ENCODE peak calls at places on chromosomes 1 and 21, in ten cellular contexts. G, T, H, X, Z, P, D, K, C and R are unnamed samples.

GRCh38 chr1:119731060-119731459 is 19.3 kb downstream of the PHGDH start:
- ATAC-seq in G (no peak), T (no peak), H (peak; percentile 36), X (peak; percentile 19), Z (peak; percentile 52), P (no peak), D (no peak), K (no peak), C (no peak), R (no peak)

GRCh38 chr1:210201671-210202070 is 30.9 kb upstream of the SERTAD4 start:
- ATAC-seq in G (no peak), T (no peak), H (no peak), X (no peak), Z (no peak), P (no peak), D (no peak), K (peak; percentile 42), C (no peak), R (no peak)

GRCh38 chr1:231919269-231919886 is 292.8 kb downstream of the DISC1 start:
- ATAC-seq in G (no peak), T (no peak), H (no peak), X (no peak), Z (no peak), P (peak; percentile 75), D (peak; percentile 79), K (no peak), C (no peak), R (no peak)

GRCh38 chr1:14968251-14968812 is 185.2 kb upstream of the TMEM51 start:
- ATAC-seq in G (peak; percentile 91), T (peak; percentile 43), H (peak; percentile 24), X (peak; percentile 93), Z (no peak), P (peak; percentile 90), D (peak; percentile 84), K (peak; percentile 92), C (no peak), R (peak; percentile 89)

GRCh38 chr21:37886726-37887309 is 29.4 kb downstream of the KCNJ6 start:
- ATAC-seq in G (no peak), T (no peak), H (no peak), X (no peak), Z (no peak), P (no peak), D (no peak), K (no peak), C (no peak), R (no peak)

GRCh38 chr1:158003409-158003805 is 10.0 kb downstream of the KIRREL1 start:
- ATAC-seq in G (no peak), T (no peak), H (no peak), X (peak; percentile 60), Z (no peak), P (no peak), D (no peak), K (peak; percentile 22), C (no peak), R (no peak)

GRCh38 chr1:24111264-24111997 is 504 bp downstream of the MYOM3 start:
- ATAC-seq in G (no peak), T (no peak), H (no peak), X (peak; percentile 6), Z (no peak), P (peak; percentile 21), D (peak; percentile 11), K (no peak), C (no peak), R (peak; percentile 37)

GRCh38 chr1:90314533-90314932 is 319.6 kb downstream of the ZNF326 start:
- ATAC-seq in G (no peak), T (no peak), H (no peak), X (no peak), Z (no peak), P (no peak), D (no peak), K (no peak), C (no peak), R (no peak)

GRCh38 chr1:159014003-159014571 is 4.4 kb downstream of the IFI16 start:
- ATAC-seq in G (no peak), T (no peak), H (no peak), X (no peak), Z (no peak), P (no peak), D (no peak), K (no peak), C (no peak), R (no peak)

GRCh38 chr1:192809286-192810252 is 730 bp downstream of the RGS2 start:
- ATAC-seq in G (peak; percentile 30), T (peak; percentile 5), H (no peak), X (peak; percentile 31), Z (peak; percentile 7), P (peak; percentile 19), D (peak; percentile 29), K (peak; percentile 24), C (no peak), R (peak; percentile 1)

GRCh38 chr1:66769512-66770229 is 17.4 kb downstream of the DYNLT5 start:
- ATAC-seq in G (no peak), T (no peak), H (no peak), X (no peak), Z (no peak), P (no peak), D (no peak), K (peak; percentile 21), C (no peak), R (no peak)

GRCh38 chr1:179298952-179299351 is 5.4 kb downstream of the SOAT1 start:
- ATAC-seq in G (no peak), T (no peak), H (no peak), X (no peak), Z (no peak), P (no peak), D (no peak), K (no peak), C (no peak), R (no peak)

GRCh38 chr1:213796525-213796924 is 191.2 kb upstream of the PROX1 start:
- ATAC-seq in G (no peak), T (no peak), H (no peak), X (no peak), Z (no peak), P (no peak), D (no peak), K (no peak), C (no peak), R (no peak)

GRCh38 chr21:31370893-31371652 is 27.0 kb upstream of the TIAM1 start:
- ATAC-seq in G (peak; percentile 50), T (no peak), H (no peak), X (no peak), Z (no peak), P (peak; percentile 72), D (peak; percentile 87), K (peak; percentile 72), C (no peak), R (peak; percentile 57)

GRCh38 chr1:36643391-36644270 is 160.9 kb upstream of the CSF3R start:
- ATAC-seq in G (no peak), T (no peak), H (no peak), X (no peak), Z (no peak), P (no peak), D (no peak), K (no peak), C (no peak), R (no peak)

GRCh38 chr1:106910798-106911197 is 145.7 kb upstream of the PRMT6 start:
- ATAC-seq in G (no peak), T (no peak), H (no peak), X (peak; percentile 34), Z (no peak), P (no peak), D (no peak), K (no peak), C (no peak), R (no peak)

GRCh38 chr1:109912214-109912861 is 1.7 kb downstream of the CSF1 start:
- ATAC-seq in G (peak; percentile 11), T (no peak), H (no peak), X (no peak), Z (no peak), P (no peak), D (no peak), K (peak; percentile 20), C (no peak), R (no peak)

GRCh38 chr1:1354271-1355247 is 3.8 kb downstream of the MXRA8 start:
- ATAC-seq in G (no peak), T (peak; percentile 2), H (no peak), X (no peak), Z (no peak), P (no peak), D (no peak), K (no peak), C (no peak), R (no peak)

GRCh38 chr1:156691665-156692408 is 13.5 kb downstream of the CRABP2 start:
- ATAC-seq in G (peak; percentile 39), T (no peak), H (no peak), X (peak; percentile 76), Z (no peak), P (no peak), D (no peak), K (peak; percentile 6), C (peak; percentile 23), R (no peak)
- TF ChIP-seq CTCF in G (no peak), T (no peak), H (no peak), X (no peak), Z (no peak), P (no peak), D (no peak), K (peak; percentile 6), C (no peak), R (no peak)

DNA sequence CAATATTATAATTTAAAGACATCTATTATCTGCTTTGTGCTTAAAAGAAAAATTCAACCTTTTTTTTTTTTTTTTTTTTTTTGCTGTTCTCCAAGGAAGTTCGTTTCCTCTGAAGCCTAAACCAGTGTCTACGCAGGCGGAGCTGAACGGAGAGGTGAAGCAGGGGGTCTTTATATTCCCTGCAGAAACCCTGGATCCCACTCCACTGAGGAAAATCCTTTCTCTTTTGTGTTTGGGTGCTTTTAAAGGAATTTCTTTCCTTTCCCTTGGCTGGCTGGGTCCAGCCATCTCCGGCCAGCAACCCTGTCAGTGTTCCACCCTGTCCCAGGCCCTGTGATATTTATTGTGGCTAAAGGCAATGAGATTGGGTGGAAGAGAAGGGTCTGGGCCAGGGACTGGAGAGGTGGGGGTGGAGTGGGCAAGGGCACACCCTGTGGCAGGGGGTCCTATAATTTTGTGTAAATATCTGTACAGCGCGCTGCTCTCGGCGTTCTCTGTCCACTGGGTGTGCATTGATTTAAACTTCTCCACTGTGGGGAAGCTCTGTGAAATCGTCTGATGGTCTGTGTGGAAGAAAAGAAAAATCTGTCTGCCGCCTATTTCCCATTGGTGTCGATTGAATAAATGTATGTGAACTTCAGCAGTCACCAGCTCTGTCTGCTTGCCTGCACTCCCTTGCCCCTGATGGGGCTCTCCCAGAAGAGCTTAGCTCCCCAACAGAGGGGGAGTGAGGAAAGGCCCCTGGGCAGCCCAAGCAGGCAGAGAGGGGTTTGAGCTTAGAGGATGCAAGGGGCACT is 2.4 kb downstream of the FOXD2 start:
- ATAC-seq in G (no peak), T (no peak), H (no peak), X (no peak), Z (no peak), P (no peak), D (no peak), K (no peak), C (no peak), R (no peak)
- H3K27me3 ChIP-seq in G (peaks cover 45% of the 10 kb centered on the region), T (peaks cover 19% of the 10 kb centered on the region), H (peaks cover 8% of the 10 kb centered on the region), X (peaks cover 75% of the 10 kb centered on the region), Z (no peaks in the 10 kb centered on the region), P (peaks cover 79% of the 10 kb centered on the region), D (peaks cover 94% of the 10 kb centered on the region), K (peaks cover 71% of the 10 kb centered on the region), C (peaks cover 8% of the 10 kb centered on the region), R (peaks cover 99% of the 10 kb centered on the region)

GRCh38 chr1:156616463-156616862 is 2.8 kb upstream of the HAPLN2 start:
- ATAC-seq in G (no peak), T (peak; percentile 71), H (no peak), X (no peak), Z (peak; percentile 37), P (peak; percentile 84), D (peak; percentile 90), K (peak; percentile 42), C (peak; percentile 75), R (peak; percentile 65)
- TF ChIP-seq CTCF in G (no peak), T (no peak), H (no peak), X (no peak), Z (no peak), P (no peak), D (no peak), K (peak; percentile 2), C (no peak), R (no peak)

GRCh38 chr1:165375623-165376022 is 19.1 kb upstream of the LMX1A start:
- ATAC-seq in G (no peak), T (no peak), H (no peak), X (no peak), Z (no peak), P (no peak), D (no peak), K (no peak), C (no peak), R (no peak)
- H3K27me3 ChIP-seq in G (peaks cover 2% of the 10 kb centered on the region), T (no peaks in the 10 kb centered on the region), H (no peaks in the 10 kb centered on the region), X (peaks cover 83% of the 10 kb centered on the region), Z (peaks cover 6% of the 10 kb centered on the region), P (peaks cover 48% of the 10 kb centered on the region), D (no peaks in the 10 kb centered on the region), K (peaks cover 18% of the 10 kb centered on the region), C (no peaks in the 10 kb centered on the region), R (no peaks in the 10 kb centered on the region)